ENCODE peak calls at places on chromosomes 7 and 10, in nine cellular contexts. One of them, this sample, is unnamed.

GRCh38 chr10:15461353-15462108 is 90.4 kb upstream of the FAM171A1 start:
- DNase-seq in heart left ventricle: no peak
- DNase-seq in upper lobe of right lung: no peak
- DNase-seq in IMR-90: peak; percentile 27
- DNase-seq in lower lobe of right lung: no peak
- DNase-seq in esophagus squamous epithelium: no peak
- DNase-seq in thoracic aorta: no peak
- DNase-seq in omental fat pad: no peak
- DNase-seq in AG04450: no peak
- DNase-seq in this sample: no peak

GRCh38 chr10:46218921-46219320 is 67.9 kb upstream of the ANTXRL start:
- DNase-seq in heart left ventricle: no peak
- DNase-seq in upper lobe of right lung: no peak
- DNase-seq in IMR-90: no peak
- DNase-seq in lower lobe of right lung: no peak
- DNase-seq in esophagus squamous epithelium: no peak
- DNase-seq in thoracic aorta: no peak
- DNase-seq in omental fat pad: no peak
- DNase-seq in AG04450: no peak
- DNase-seq in this sample: no peak

GRCh38 chr10:48333856-48334255 is 27.4 kb downstream of the MAPK8 start:
- DNase-seq in heart left ventricle: peak; percentile 35
- DNase-seq in upper lobe of right lung: no peak
- DNase-seq in IMR-90: peak; percentile 28
- DNase-seq in lower lobe of right lung: no peak
- DNase-seq in esophagus squamous epithelium: no peak
- DNase-seq in thoracic aorta: no peak
- DNase-seq in omental fat pad: no peak
- DNase-seq in AG04450: no peak
- DNase-seq in this sample: no peak

GRCh38 chr7:2808891-2809660 is 35.0 kb downstream of the GNA12 start:
- DNase-seq in heart left ventricle: no peak
- DNase-seq in upper lobe of right lung: peak; percentile 74
- DNase-seq in IMR-90: no peak
- DNase-seq in lower lobe of right lung: peak; percentile 63
- DNase-seq in esophagus squamous epithelium: no peak
- DNase-seq in thoracic aorta: no peak
- DNase-seq in omental fat pad: no peak
- DNase-seq in AG04450: no peak
- DNase-seq in this sample: no peak

GRCh38 chr10:61452655-61453641 is at the start of gene TMEM26:
- DNase-seq in heart left ventricle: peak; percentile 41
- DNase-seq in upper lobe of right lung: no peak
- DNase-seq in IMR-90: peak; percentile 30
- DNase-seq in lower lobe of right lung: peak; percentile 52
- DNase-seq in esophagus squamous epithelium: no peak
- DNase-seq in thoracic aorta: no peak
- DNase-seq in omental fat pad: peak; percentile 59
- DNase-seq in AG04450: no peak
- DNase-seq in this sample: peak; percentile 5

GRCh38 chr7:117012284-117013174 is 59.2 kb downstream of the ST7 start:
- DNase-seq in heart left ventricle: no peak
- DNase-seq in upper lobe of right lung: no peak
- DNase-seq in IMR-90: peak; percentile 66
- DNase-seq in lower lobe of right lung: no peak
- DNase-seq in esophagus squamous epithelium: no peak
- DNase-seq in thoracic aorta: no peak
- DNase-seq in omental fat pad: no peak
- DNase-seq in AG04450: no peak
- DNase-seq in this sample: no peak

GRCh38 chr7:53768191-53768590 is 732.8 kb downstream of the POM121L12 start:
- DNase-seq in heart left ventricle: no peak
- DNase-seq in upper lobe of right lung: no peak
- DNase-seq in IMR-90: no peak
- DNase-seq in lower lobe of right lung: no peak
- DNase-seq in esophagus squamous epithelium: no peak
- DNase-seq in thoracic aorta: no peak
- DNase-seq in omental fat pad: no peak
- DNase-seq in AG04450: no peak
- DNase-seq in this sample: no peak

GRCh38 chr10:49569031-49569765 is 30.3 kb upstream of the ERCC6 start:
- DNase-seq in heart left ventricle: no peak
- DNase-seq in upper lobe of right lung: no peak
- DNase-seq in IMR-90: peak; percentile 51
- DNase-seq in lower lobe of right lung: no peak
- DNase-seq in esophagus squamous epithelium: no peak
- DNase-seq in thoracic aorta: no peak
- DNase-seq in omental fat pad: no peak
- DNase-seq in AG04450: no peak
- DNase-seq in this sample: no peak

GRCh38 chr10:127569210-127569609 is 20.1 kb downstream of the NPS start:
- DNase-seq in heart left ventricle: no peak
- DNase-seq in upper lobe of right lung: no peak
- DNase-seq in IMR-90: no peak
- DNase-seq in lower lobe of right lung: no peak
- DNase-seq in esophagus squamous epithelium: no peak
- DNase-seq in thoracic aorta: no peak
- DNase-seq in omental fat pad: no peak
- DNase-seq in AG04450: no peak
- DNase-seq in this sample: no peak

GRCh38 chr10:127564644-127565043 is 15.5 kb downstream of the NPS start:
- DNase-seq in heart left ventricle: no peak
- DNase-seq in upper lobe of right lung: no peak
- DNase-seq in IMR-90: no peak
- DNase-seq in lower lobe of right lung: no peak
- DNase-seq in esophagus squamous epithelium: no peak
- DNase-seq in thoracic aorta: no peak
- DNase-seq in omental fat pad: no peak
- DNase-seq in AG04450: no peak
- DNase-seq in this sample: no peak

GRCh38 chr10:127565583-127565982 is 16.5 kb downstream of the NPS start:
- DNase-seq in heart left ventricle: no peak
- DNase-seq in upper lobe of right lung: no peak
- DNase-seq in IMR-90: no peak
- DNase-seq in lower lobe of right lung: no peak
- DNase-seq in esophagus squamous epithelium: no peak
- DNase-seq in thoracic aorta: no peak
- DNase-seq in omental fat pad: no peak
- DNase-seq in AG04450: no peak
- DNase-seq in this sample: no peak

DNA sequence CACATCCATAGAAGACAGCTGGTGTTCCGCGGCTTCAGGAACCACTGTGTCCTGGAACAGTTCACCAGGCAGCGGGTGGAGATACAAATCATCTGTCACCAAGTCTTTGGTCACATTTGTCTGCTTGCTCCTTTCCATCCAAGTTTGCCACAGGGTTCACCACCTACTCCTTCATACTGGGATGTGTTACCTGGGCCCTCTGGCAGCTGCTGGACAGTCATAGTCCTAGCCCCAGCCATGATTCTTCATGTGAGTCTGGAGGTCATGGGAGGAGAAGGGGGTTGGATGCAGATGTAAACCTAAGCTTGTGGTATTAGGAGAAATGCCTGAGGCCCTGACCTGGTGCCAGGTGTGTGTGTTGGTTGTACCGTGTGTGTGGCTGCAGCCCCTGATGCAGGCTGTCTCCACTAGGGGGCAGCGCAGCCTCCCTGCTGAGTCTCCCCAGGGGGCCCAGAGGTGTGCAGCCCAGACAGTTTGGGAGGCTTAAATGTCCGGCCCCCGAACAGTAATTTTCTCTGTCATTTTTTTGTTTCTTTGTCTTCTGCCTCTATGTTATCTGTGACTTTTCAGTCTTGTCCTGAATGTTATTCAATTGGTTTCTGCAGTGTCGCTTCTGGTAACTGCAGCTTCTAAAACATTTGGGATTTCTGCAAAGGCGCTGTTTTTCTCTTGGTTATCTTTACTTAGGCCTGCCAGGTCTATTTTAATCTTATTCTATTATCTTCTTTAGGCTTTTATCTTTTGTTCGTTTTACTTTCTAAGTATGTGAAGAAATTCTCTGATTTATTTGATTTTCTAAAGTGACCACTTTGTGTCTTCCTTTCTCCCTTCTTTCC is 14.8 kb downstream of the NPS start:
- DNase-seq in heart left ventricle: no peak
- DNase-seq in upper lobe of right lung: peak; percentile 79
- DNase-seq in IMR-90: no peak
- DNase-seq in lower lobe of right lung: peak; percentile 66
- DNase-seq in esophagus squamous epithelium: no peak
- DNase-seq in thoracic aorta: no peak
- DNase-seq in omental fat pad: no peak
- DNase-seq in AG04450: no peak
- DNase-seq in this sample: peak; percentile 55
- TF ChIP-seq CTCF in heart left ventricle: peak; percentile 60
- TF ChIP-seq CTCF in upper lobe of right lung: peak; percentile 69
- TF ChIP-seq CTCF in IMR-90: no peak
- TF ChIP-seq CTCF in lower lobe of right lung: peak; percentile 78
- TF ChIP-seq CTCF in esophagus squamous epithelium: peak; percentile 39
- TF ChIP-seq CTCF in thoracic aorta: peak; percentile 24
- TF ChIP-seq CTCF in omental fat pad: no peak
- TF ChIP-seq CTCF in AG04450: no peak
- TF ChIP-seq CTCF in this sample: peak; percentile 73

GRCh38 chr10:133391761-133392518 is 2.0 kb upstream of the MTG1 start:
- DNase-seq in heart left ventricle: no peak
- DNase-seq in upper lobe of right lung: peak; percentile 48
- DNase-seq in IMR-90: no peak
- DNase-seq in lower lobe of right lung: peak; percentile 30
- DNase-seq in esophagus squamous epithelium: no peak
- DNase-seq in thoracic aorta: no peak
- DNase-seq in omental fat pad: no peak
- DNase-seq in AG04450: no peak
- DNase-seq in this sample: peak; percentile 78

GRCh38 chr10:133391249-133391635 is 2.7 kb upstream of the MTG1 start:
- DNase-seq in heart left ventricle: no peak
- DNase-seq in upper lobe of right lung: peak; percentile 47
- DNase-seq in IMR-90: no peak
- DNase-seq in lower lobe of right lung: peak; percentile 42
- DNase-seq in esophagus squamous epithelium: no peak
- DNase-seq in thoracic aorta: no peak
- DNase-seq in omental fat pad: no peak
- DNase-seq in AG04450: no peak
- DNase-seq in this sample: no peak

GRCh38 chr10:133394801-133395221 is 854 bp downstream of the MTG1 start:
- DNase-seq in heart left ventricle: no peak
- DNase-seq in upper lobe of right lung: peak; percentile 61
- DNase-seq in IMR-90: no peak
- DNase-seq in lower lobe of right lung: peak; percentile 45
- DNase-seq in esophagus squamous epithelium: no peak
- DNase-seq in thoracic aorta: no peak
- DNase-seq in omental fat pad: no peak
- DNase-seq in AG04450: no peak
- DNase-seq in this sample: no peak

GRCh38 chr10:133394064-133394663 is at the start of gene MTG1:
- DNase-seq in heart left ventricle: peak; percentile 96
- DNase-seq in upper lobe of right lung: peak; percentile 98
- DNase-seq in IMR-90: peak; percentile 87
- DNase-seq in lower lobe of right lung: peak; percentile 96
- DNase-seq in esophagus squamous epithelium: no peak
- DNase-seq in thoracic aorta: peak; percentile 62
- DNase-seq in omental fat pad: peak; percentile 68
- DNase-seq in AG04450: peak; percentile 69
- DNase-seq in this sample: peak; percentile 92

DNA sequence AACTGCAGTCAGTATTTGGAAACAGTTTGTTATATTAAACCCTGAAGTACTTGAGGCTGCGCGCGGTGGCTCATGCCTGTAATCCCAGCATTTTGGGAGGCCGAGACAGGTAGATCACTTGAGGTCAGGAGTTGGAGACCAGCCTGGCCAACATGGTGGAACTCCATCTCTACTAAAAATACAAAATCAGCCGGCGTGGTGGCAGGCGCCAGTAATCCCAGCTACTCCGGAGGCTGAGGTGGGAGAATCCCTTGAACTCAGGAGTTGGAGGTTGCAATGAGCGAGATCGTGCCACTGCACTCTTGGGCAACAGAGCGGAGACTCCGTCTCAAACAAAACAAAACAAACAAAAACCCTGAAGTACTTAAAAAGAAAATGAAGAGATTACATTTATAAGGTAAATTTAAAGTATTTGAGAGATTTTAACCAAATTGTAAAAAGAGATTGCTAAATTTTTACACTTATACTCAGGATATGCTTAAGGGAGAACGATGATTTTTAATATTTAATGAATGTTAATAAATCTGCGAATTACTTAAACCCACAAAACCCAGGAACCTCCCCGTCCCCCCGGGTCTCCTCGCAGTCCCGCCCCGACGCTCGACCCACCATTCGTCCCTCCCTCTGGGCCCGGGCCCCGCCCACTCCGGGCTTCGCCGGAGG is 425 bp upstream of the MTG1 start:
- DNase-seq in heart left ventricle: no peak
- DNase-seq in upper lobe of right lung: peak; percentile 52
- DNase-seq in IMR-90: no peak
- DNase-seq in lower lobe of right lung: peak; percentile 32
- DNase-seq in esophagus squamous epithelium: no peak
- DNase-seq in thoracic aorta: no peak
- DNase-seq in omental fat pad: no peak
- DNase-seq in AG04450: no peak
- DNase-seq in this sample: no peak
- TF ChIP-seq CTCF in heart left ventricle: no peak
- TF ChIP-seq CTCF in upper lobe of right lung: no peak
- TF ChIP-seq CTCF in IMR-90: no peak
- TF ChIP-seq CTCF in lower lobe of right lung: no peak
- TF ChIP-seq CTCF in esophagus squamous epithelium: no peak
- TF ChIP-seq CTCF in thoracic aorta: no peak
- TF ChIP-seq CTCF in omental fat pad: no peak
- TF ChIP-seq CTCF in AG04450: no peak
- TF ChIP-seq CTCF in this sample: no peak

GRCh38 chr10:3802526-3803002 is 17.6 kb upstream of the KLF6 start:
- DNase-seq in heart left ventricle: no peak
- DNase-seq in upper lobe of right lung: no peak
- DNase-seq in IMR-90: no peak
- DNase-seq in lower lobe of right lung: no peak
- DNase-seq in esophagus squamous epithelium: no peak
- DNase-seq in thoracic aorta: no peak
- DNase-seq in omental fat pad: no peak
- DNase-seq in AG04450: no peak
- DNase-seq in this sample: no peak

GRCh38 chr10:3803295-3803883 is 18.4 kb upstream of the KLF6 start:
- DNase-seq in heart left ventricle: no peak
- DNase-seq in upper lobe of right lung: no peak
- DNase-seq in IMR-90: peak; percentile 55
- DNase-seq in lower lobe of right lung: no peak
- DNase-seq in esophagus squamous epithelium: no peak
- DNase-seq in thoracic aorta: no peak
- DNase-seq in omental fat pad: no peak
- DNase-seq in AG04450: no peak
- DNase-seq in this sample: peak; percentile 48

GRCh38 chr10:3805227-3805790 is 20.3 kb upstream of the KLF6 start:
- DNase-seq in heart left ventricle: no peak
- DNase-seq in upper lobe of right lung: no peak
- DNase-seq in IMR-90: peak; percentile 83
- DNase-seq in lower lobe of right lung: no peak
- DNase-seq in esophagus squamous epithelium: no peak
- DNase-seq in thoracic aorta: peak; percentile 21
- DNase-seq in omental fat pad: no peak
- DNase-seq in AG04450: no peak
- DNase-seq in this sample: peak; percentile 76

GRCh38 chr10:3803884-3804741 is 19.1 kb upstream of the KLF6 start:
- DNase-seq in heart left ventricle: no peak
- DNase-seq in upper lobe of right lung: no peak
- DNase-seq in IMR-90: peak; percentile 13
- DNase-seq in lower lobe of right lung: no peak
- DNase-seq in esophagus squamous epithelium: no peak
- DNase-seq in thoracic aorta: no peak
- DNase-seq in omental fat pad: no peak
- DNase-seq in AG04450: no peak
- DNase-seq in this sample: peak; percentile 85

GRCh38 chr10:3801558-3802192 is 16.7 kb upstream of the KLF6 start:
- DNase-seq in heart left ventricle: peak; percentile 74
- DNase-seq in upper lobe of right lung: no peak
- DNase-seq in IMR-90: no peak
- DNase-seq in lower lobe of right lung: no peak
- DNase-seq in esophagus squamous epithelium: no peak
- DNase-seq in thoracic aorta: no peak
- DNase-seq in omental fat pad: no peak
- DNase-seq in AG04450: no peak
- DNase-seq in this sample: no peak
- TF ChIP-seq CTCF in heart left ventricle: no peak
- TF ChIP-seq CTCF in upper lobe of right lung: no peak
- TF ChIP-seq CTCF in IMR-90: no peak
- TF ChIP-seq CTCF in lower lobe of right lung: no peak
- TF ChIP-seq CTCF in esophagus squamous epithelium: no peak
- TF ChIP-seq CTCF in thoracic aorta: no peak
- TF ChIP-seq CTCF in omental fat pad: no peak
- TF ChIP-seq CTCF in AG04450: no peak
- TF ChIP-seq CTCF in this sample: no peak

GRCh38 chr7:49635800-49636199 is 137.6 kb upstream of the VWC2 start:
- DNase-seq in heart left ventricle: no peak
- DNase-seq in upper lobe of right lung: no peak
- DNase-seq in IMR-90: no peak
- DNase-seq in lower lobe of right lung: no peak
- DNase-seq in esophagus squamous epithelium: no peak
- DNase-seq in thoracic aorta: no peak
- DNase-seq in omental fat pad: no peak
- DNase-seq in AG04450: no peak
- DNase-seq in this sample: no peak
- TF ChIP-seq CTCF in heart left ventricle: peak; percentile 37
- TF ChIP-seq CTCF in upper lobe of right lung: no peak
- TF ChIP-seq CTCF in IMR-90: no peak
- TF ChIP-seq CTCF in lower lobe of right lung: no peak
- TF ChIP-seq CTCF in esophagus squamous epithelium: no peak
- TF ChIP-seq CTCF in thoracic aorta: no peak
- TF ChIP-seq CTCF in omental fat pad: no peak
- TF ChIP-seq CTCF in AG04450: no peak
- TF ChIP-seq CTCF in this sample: no peak

This sample was measured in activated CD8-positive, alpha-beta T cell treated with anti-CD3 and anti-CD28 coated beads for 36 hours.